ENCODE peak calls at places on chromosomes 7 and 10, in seven cellular contexts. H is H1; F is D341Med; U is occipital lobe; V is nephron progenitor cell; R is activated T-helper 1 cell treated with anti-CD3 and anti-CD28 coated beads, Interleukin-12 subunit alpha, Interleukin-12 subunit beta, Interleukin-2, Interleukin-4 antibody, amounts not matched to agents 30 ng/mL and 10 ng/mL and 1 ng/mL, durations not matched to agents 14 hours and 24 hours and 36 hours; O is BJ. G is an unnamed sample.

GRCh38 chr7:81624650-81625310 is 145.1 kb downstream of the HGF start:
- DNase-seq in H (no peak), F (no peak), U (no peak), V (no peak), R (no peak), O (no peak), G (no peak)

GRCh38 chr7:50727072-50727471 is 55.6 kb downstream of the GRB10 start:
- DNase-seq in H (no peak), F (no peak), U (no peak), V (no peak), R (no peak), O (no peak), G (no peak)

GRCh38 chr7:27080844-27081423 is 14.9 kb downstream of the HOXA1 start:
- DNase-seq in H (no peak), F (no peak), U (no peak), V (no peak), R (no peak), O (no peak), G (no peak)

GRCh38 chr7:42907316-42907715 is 4.6 kb downstream of the C7orf25 start:
- DNase-seq in H (no peak), F (no peak), U (no peak), V (no peak), R (no peak), O (no peak), G (no peak)

GRCh38 chr10:71161429-71161828 is 50.9 kb upstream of the UNC5B start:
- DNase-seq in H (no peak), F (no peak), U (no peak), V (no peak), R (no peak), O (no peak), G (no peak)

GRCh38 chr7:30760514-30761213 is 8.7 kb downstream of the INMT start:
- DNase-seq in H (no peak), F (no peak), U (no peak), V (no peak), R (no peak), O (no peak), G (no peak)

GRCh38 chr10:97016728-97017473 is 168.9 kb downstream of the SLIT1 start:
- DNase-seq in H (no peak), F (no peak), U (peak), V (no peak), R (peak), O (no peak), G (no peak)

GRCh38 chr10:101140950-101141621 is 10.0 kb downstream of the TLX1 start:
- DNase-seq in H (no peak), F (no peak), U (no peak), V (no peak), R (no peak), O (no peak), G (no peak)

GRCh38 chr7:5211730-5212482 is 21.9 kb downstream of the WIPI2 start:
- DNase-seq in H (no peak), F (no peak), U (no peak), V (no peak), R (no peak), O (no peak), G (no peak)

GRCh38 chr7:147509052-147509480 is 1081.5 kb upstream of the C7orf33 start:
- DNase-seq in H (no peak), F (no peak), U (no peak), V (no peak), R (no peak), O (no peak), G (no peak)

GRCh38 chr10:29248156-29248555 is 40.7 kb upstream of the LYZL1 start:
- DNase-seq in H (no peak), F (no peak), U (no peak), V (no peak), R (no peak), O (no peak), G (no peak)

GRCh38 chr10:32955299-32955772 is 2.7 kb downstream of the ITGB1 start:
- DNase-seq in H (no peak), F (no peak), U (no peak), V (no peak), R (no peak), O (no peak), G (no peak)

GRCh38 chr10:124324451-124324850 is 94.3 kb downstream of the OAT start:
- DNase-seq in H (no peak), F (no peak), U (no peak), V (no peak), R (no peak), O (no peak), G (no peak)

GRCh38 chr10:80497187-80498038 is 40.3 kb upstream of the SH2D4B start:
- DNase-seq in H (no peak), F (no peak), U (no peak), V (no peak), R (no peak), O (peak), G (no peak)

GRCh38 chr7:33536398-33536797 is 368.9 kb upstream of the BMPER start:
- DNase-seq in H (no peak), F (no peak), U (no peak), V (no peak), R (no peak), O (no peak), G (no peak)

GRCh38 chr10:124005991-124006392 is 87.4 kb downstream of the CHST15 start:
- DNase-seq in H (no peak), F (no peak), U (no peak), V (peak), R (no peak), O (no peak), G (peak)

GRCh38 chr10:121624778-121625330 is 26.6 kb upstream of the FGFR2 start:
- DNase-seq in H (no peak), F (no peak), U (no peak), V (no peak), R (no peak), O (no peak), G (no peak)

GRCh38 chr7:85102813-85103350 is 84.0 kb downstream of the SEMA3D start:
- DNase-seq in H (no peak), F (no peak), U (no peak), V (no peak), R (no peak), O (peak), G (no peak)

GRCh38 chr7:159130199-159130775 is 14.4 kb downstream of the VIPR2 start:
- DNase-seq in H (no peak), F (no peak), U (no peak), V (no peak), R (no peak), O (no peak), G (no peak)

GRCh38 chr7:98051118-98051744 is 55.4 kb upstream of the LMTK2 start:
- DNase-seq in H (peak), F (no peak), U (no peak), V (peak), R (peak), O (no peak), G (peak)

GRCh38 chr10:84194424-84195043 is at the start of gene CDHR1:
- DNase-seq in H (peak), F (peak), U (no peak), V (peak), R (no peak), O (no peak), G (peak)

GRCh38 chr10:48227213-48227612 is 47.3 kb downstream of the FRMPD2 start:
- DNase-seq in H (peak), F (peak), U (no peak), V (no peak), R (no peak), O (no peak), G (no peak)

GRCh38 chr10:70465832-70466231 is 12.7 kb upstream of the PALD1 start:
- DNase-seq in H (no peak), F (no peak), U (no peak), V (no peak), R (no peak), O (no peak), G (no peak)